ENCODE peak calls at places on chromosomes 1 and 21, in seven cellular contexts. M is dermis blood vessel endothelial cell; D is substantia nigra; V is activated CD8-positive, alpha-beta memory T cell treated with anti-CD3 and anti-CD28 coated beads for 1 hour; U is Right ventricle myocardium superior; T is EL; J is GM04503. G is an unnamed sample.

GRCh38 chr1:61241411-61241838 is 159.1 kb downstream of the NFIA start:
- DNase-seq in M (peak; percentile 14), D (no peak), V (no peak), U (peak; percentile 65), T (no peak), J (no peak), G (no peak)

GRCh38 chr1:180927348-180927747 is 14.7 kb downstream of the KIAA1614 start:
- DNase-seq in M (no peak), D (no peak), V (no peak), U (peak; percentile 70), T (no peak), J (no peak), G (no peak)

GRCh38 chr1:156452863-156453262 is 47.7 kb downstream of the MEF2D start:
- DNase-seq in M (no peak), D (no peak), V (no peak), U (no peak), T (no peak), J (no peak), G (no peak)

GRCh38 chr1:9655127-9655723 is 3.7 kb downstream of the PIK3CD start:
- DNase-seq in M (no peak), D (no peak), V (no peak), U (no peak), T (no peak), J (no peak), G (peak; percentile 49)

GRCh38 chr1:21219674-21220073 is 43.0 kb upstream of the EIF4G3 start:
- DNase-seq in M (no peak), D (no peak), V (no peak), U (no peak), T (no peak), J (no peak), G (no peak)

GRCh38 chr1:88021529-88021928 is 662.5 kb upstream of the PKN2 start:
- DNase-seq in M (no peak), D (no peak), V (no peak), U (no peak), T (no peak), J (no peak), G (no peak)

GRCh38 chr1:46784666-46785065 is 14.2 kb upstream of the CYP4B1 start:
- DNase-seq in M (no peak), D (no peak), V (no peak), U (no peak), T (no peak), J (no peak), G (no peak)

GRCh38 chr1:47205918-47206317 is 16.1 kb upstream of the PDZK1IP1 start:
- DNase-seq in M (no peak), D (no peak), V (no peak), U (no peak), T (no peak), J (no peak), G (no peak)

GRCh38 chr1:52867060-52867845 is 24.7 kb downstream of the ZYG11A start:
- DNase-seq in M (no peak), D (no peak), V (no peak), U (no peak), T (no peak), J (no peak), G (no peak)

GRCh38 chr1:53413175-53414001 is 45.8 kb upstream of the DMRTB1 start:
- DNase-seq in M (peak; percentile 5), D (no peak), V (peak; percentile 30), U (no peak), T (peak; percentile 89), J (no peak), G (no peak)

GRCh38 chr1:26949926-26950319 is 10.3 kb downstream of the KDF1 start:
- DNase-seq in M (peak; percentile 43), D (no peak), V (no peak), U (no peak), T (peak; percentile 23), J (no peak), G (no peak)

GRCh38 chr1:32179443-32180185 is at the start of gene TXLNA:
- DNase-seq in M (peak; percentile 96), D (peak; percentile 91), V (peak; percentile 82), U (peak; percentile 98), T (peak; percentile 95), J (peak; percentile 60), G (peak; percentile 92)

GRCh38 chr1:184480711-184481110 is 93.9 kb downstream of the C1orf21 start:
- DNase-seq in M (no peak), D (no peak), V (no peak), U (no peak), T (no peak), J (no peak), G (no peak)

GRCh38 chr1:190864013-190864610 is 386.4 kb upstream of the BRINP3 start:
- DNase-seq in M (no peak), D (no peak), V (no peak), U (no peak), T (no peak), J (no peak), G (no peak)

GRCh38 chr1:98458514-98459259 is 202.8 kb upstream of the SNX7 start:
- DNase-seq in M (no peak), D (no peak), V (no peak), U (no peak), T (no peak), J (no peak), G (no peak)

GRCh38 chr1:230306158-230306557 is 120.0 kb downstream of the PGBD5 start:
- DNase-seq in M (no peak), D (no peak), V (no peak), U (no peak), T (no peak), J (no peak), G (peak; percentile 57)

GRCh38 chr1:46483597-46483996 is 6.0 kb upstream of the DMBX1 start:
- DNase-seq in M (no peak), D (no peak), V (no peak), U (no peak), T (no peak), J (no peak), G (no peak)

GRCh38 chr1:21891621-21892479 is 45.3 kb downstream of the HSPG2 start:
- DNase-seq in M (no peak), D (no peak), V (no peak), U (peak; percentile 39), T (no peak), J (no peak), G (no peak)

GRCh38 chr21:44512496-44513388 is 27.3 kb downstream of the KRTAP10-1 start:
- DNase-seq in M (no peak), D (no peak), V (no peak), U (peak; percentile 30), T (no peak), J (no peak), G (no peak)

GRCh38 chr1:209556159-209556690 is 27.3 kb upstream of the CAMK1G start:
- DNase-seq in M (no peak), D (no peak), V (no peak), U (no peak), T (peak; percentile 11), J (no peak), G (no peak)

GRCh38 chr1:20209471-20209870 is 23.2 kb upstream of the PLA2G2C start:
- DNase-seq in M (no peak), D (no peak), V (no peak), U (no peak), T (no peak), J (no peak), G (no peak)

GRCh38 chr1:45887156-45887842 is 83.9 kb downstream of the MAST2 start:
- DNase-seq in M (no peak), D (no peak), V (no peak), U (no peak), T (no peak), J (no peak), G (no peak)

GRCh38 chr21:25895565-25896205 is 160.9 kb downstream of the GABPA start:
- DNase-seq in M (peak; percentile 71), D (no peak), V (no peak), U (no peak), T (peak; percentile 46), J (no peak), G (peak; percentile 30)